ENCODE peak calls at places on chromosomes 16 and 17, in six cellular contexts. K is HepG2, W is GM12878, L is A549, H is K562, Q is upper lobe of left lung. A is an unnamed sample.

GRCh38 chr17:64006361-64007088 is 8.4 kb downstream of the PRR29 start:
- ATAC-seq in H (peak; percentile 92), W (no peak), Q (peak; percentile 54), K (peak; percentile 69), L (no peak), A (peak; percentile 64)

GRCh38 chr16:27522173-27522707 is 27.5 kb downstream of the GTF3C1 start:
- ATAC-seq in K (no peak), H (no peak), W (no peak), Q (no peak), L (no peak), A (no peak)

GRCh38 chr16:28478511-28479180 is 6.5 kb upstream of the NPIPB7 start:
- ATAC-seq in L (no peak), Q (no peak), K (no peak), H (no peak), W (no peak), A (no peak)

GRCh38 chr17:82736511-82737185 is 1.2 kb downstream of the FN3K start:
- ATAC-seq in Q (no peak), H (no peak), W (no peak), K (no peak), L (no peak), A (no peak)

GRCh38 chr16:66256919-66257318 is 109.6 kb upstream of the CDH5 start:
- ATAC-seq in H (no peak), Q (no peak), K (no peak), W (no peak), L (no peak), A (no peak)

GRCh38 chr16:10355589-10355988 is 30.3 kb upstream of the ATF7IP2 start:
- ATAC-seq in L (no peak), H (no peak), Q (peak; percentile 55), W (no peak), K (no peak), A (no peak)

GRCh38 chr17:27269978-27270377 is 23.9 kb upstream of the WSB1 start:
- ATAC-seq in Q (peak; percentile 88), K (no peak), W (no peak), H (no peak), L (no peak), A (no peak)

GRCh38 chr17:10631048-10631700 is 25.9 kb downstream of the MYH3 start:
- ATAC-seq in W (peak; percentile 29), Q (no peak), L (peak; percentile 91), K (peak; percentile 69), H (peak; percentile 78), A (no peak)

GRCh38 chr17:32828822-32829221 is 48.1 kb downstream of the MYO1D start:
- ATAC-seq in K (peak; percentile 48), L (peak; percentile 31), W (peak; percentile 16), H (peak; percentile 28), Q (no peak), A (no peak)

GRCh38 chr16:71919033-71919432 is 23.7 kb downstream of the IST1 start:
- ATAC-seq in H (no peak), Q (peak; percentile 77), W (peak; percentile 96), K (no peak), L (no peak), A (no peak)

GRCh38 chr16:749010-749409 is 8.2 kb upstream of the CIAO3 start:
- ATAC-seq in H (no peak), K (no peak), L (peak; percentile 35), Q (no peak), W (no peak), A (peak; percentile 39)

GRCh38 chr17:79664925-79665738 is 54.3 kb upstream of the RBFOX3 start:
- ATAC-seq in K (no peak), L (no peak), Q (peak; percentile 83), H (no peak), W (no peak), A (peak; percentile 87)

GRCh38 chr17:10198509-10199249 is at the start of gene GAS7:
- ATAC-seq in W (peak; percentile 77), Q (no peak), L (peak; percentile 76), H (no peak), K (no peak), A (peak; percentile 83)

GRCh38 chr16:24499193-24499814 is 40.1 kb upstream of the RBBP6 start:
- ATAC-seq in K (peak; percentile 80), L (peak; percentile 92), W (peak; percentile 71), Q (no peak), H (peak; percentile 96), A (no peak)

GRCh38 chr16:14502932-14503741 is 126.9 kb downstream of the PARN start:
- ATAC-seq in K (no peak), H (peak; percentile 74), Q (no peak), W (peak; percentile 85), L (peak; percentile 3), A (no peak)

GRCh38 chr17:74152591-74153455 is 50.7 kb upstream of the RPL38 start:
- ATAC-seq in H (no peak), K (no peak), W (no peak), Q (no peak), L (peak; percentile 20), A (no peak)

GRCh38 chr17:65696739-65697394 is 135.4 kb upstream of the AXIN2 start:
- ATAC-seq in L (no peak), K (no peak), H (no peak), W (no peak), Q (no peak), A (no peak)

GRCh38 chr17:50429793-50430192 is 3.8 kb downstream of the ACSF2 start:
- ATAC-seq in H (no peak), K (no peak), Q (no peak), W (no peak), L (no peak), A (no peak)

GRCh38 chr17:67974186-67974585 is 22.1 kb downstream of the C17orf58 start:
- ATAC-seq in H (no peak), K (no peak), L (no peak), Q (no peak), W (no peak), A (no peak)

GRCh38 chr16:28905800-28906372 is 19.2 kb downstream of the RABEP2 start:
- ATAC-seq in K (peak; percentile 3), W (no peak), L (no peak), H (no peak), Q (no peak), A (no peak)

DNA sequence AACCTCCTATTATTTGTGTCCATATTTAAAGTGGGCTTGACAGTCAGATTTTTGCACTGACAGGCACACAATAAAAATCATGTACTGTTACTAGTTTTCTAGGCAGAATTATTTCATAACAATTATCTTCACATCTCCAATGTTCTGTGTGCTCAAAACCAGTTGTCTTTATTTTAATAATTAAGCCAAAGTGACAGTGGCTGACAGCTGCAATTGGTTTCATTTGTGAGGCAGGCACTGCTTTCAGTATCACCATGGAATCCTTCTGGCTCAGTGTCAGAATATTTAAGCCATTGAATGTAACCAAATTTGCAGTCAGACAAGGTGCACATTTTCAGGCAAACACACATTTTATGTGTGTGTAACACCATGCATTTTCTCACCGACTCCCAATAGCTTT is 485.8 kb downstream of the KCNJ2 start:
- ATAC-seq in L (no peak), Q (no peak), W (no peak), H (no peak), K (no peak), A (no peak)
- TF ChIP-seq EP300 in L (no peak), Q (no peak), W (no peak), H (no peak), K (no peak), A (no peak)

DNA sequence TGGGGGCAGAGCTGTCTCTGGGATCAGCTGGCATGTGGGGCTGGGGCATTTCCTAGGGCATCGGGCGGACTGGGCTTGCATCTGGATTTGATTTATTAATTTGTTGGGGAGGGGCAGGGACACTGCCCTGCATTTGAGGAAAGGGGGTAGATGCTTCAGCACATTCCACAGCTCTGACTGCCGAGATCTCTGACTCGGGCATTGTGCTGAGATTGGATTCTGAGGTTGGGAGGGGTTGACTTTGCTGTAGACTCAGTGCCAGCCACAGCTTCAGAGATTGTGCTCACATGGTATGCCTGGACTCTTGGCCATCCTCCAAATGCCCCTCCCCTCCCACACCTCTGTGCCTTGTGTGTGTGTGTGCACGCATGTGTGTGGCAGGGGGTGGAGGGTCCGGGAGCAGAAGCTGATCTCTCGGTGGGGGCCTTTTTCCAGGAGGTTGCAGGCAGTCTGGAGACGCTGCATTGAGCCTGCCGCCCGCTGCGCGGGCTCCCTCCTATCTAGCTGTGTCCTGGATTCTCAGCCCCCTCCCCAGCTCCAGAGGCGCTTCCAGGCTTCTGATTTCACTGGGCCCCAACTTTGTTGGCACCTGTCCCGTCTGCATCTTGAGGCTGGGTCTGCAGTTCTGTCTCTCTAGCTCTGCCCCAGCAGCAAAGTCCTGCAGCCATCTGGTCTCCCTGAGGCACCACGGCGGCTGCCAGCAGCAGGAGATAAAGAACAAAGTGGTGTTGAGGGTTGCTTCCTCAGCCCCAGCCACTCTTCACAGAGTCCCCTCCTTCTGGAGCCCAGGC is 14.9 kb downstream of the IGFBP4 start:
- ATAC-seq in Q (no peak), K (peak; percentile 17), H (peak; percentile 22), L (peak; percentile 7), W (no peak), A (no peak)
- TF ChIP-seq EP300 in Q (no peak), K (no peak), H (no peak), L (no peak), W (no peak), A (no peak)

GRCh38 chr17:2401426-2402221 is 764 bp upstream of the MNT start:
- ATAC-seq in K (peak; percentile 57), W (peak; percentile 72), Q (peak; percentile 92), L (peak; percentile 64), H (peak; percentile 67), A (peak; percentile 68)
- TF ChIP-seq EP300 in K (no peak), W (no peak), Q (no peak), L (no peak), H (no peak), A (peak; percentile 24)

GRCh38 chr17:12666718-12667117 is 1.0 kb downstream of the MYOCD start:
- ATAC-seq in Q (no peak), L (peak; percentile 19), K (no peak), H (no peak), W (no peak), A (no peak)

GRCh38 chr17:12664894-12665262 is 812 bp upstream of the MYOCD start:
- ATAC-seq in H (no peak), L (no peak), W (no peak), K (no peak), Q (no peak), A (no peak)

GRCh38 chr17:12667299-12667958 is 1.7 kb downstream of the MYOCD start:
- ATAC-seq in Q (no peak), K (peak; percentile 67), L (peak; percentile 80), W (peak; percentile 67), H (peak; percentile 47), A (peak; percentile 72)

GRCh38 chr17:12664252-12664651 is 1.4 kb upstream of the MYOCD start:
- ATAC-seq in L (no peak), H (no peak), Q (no peak), K (no peak), W (no peak), A (no peak)

DNA sequence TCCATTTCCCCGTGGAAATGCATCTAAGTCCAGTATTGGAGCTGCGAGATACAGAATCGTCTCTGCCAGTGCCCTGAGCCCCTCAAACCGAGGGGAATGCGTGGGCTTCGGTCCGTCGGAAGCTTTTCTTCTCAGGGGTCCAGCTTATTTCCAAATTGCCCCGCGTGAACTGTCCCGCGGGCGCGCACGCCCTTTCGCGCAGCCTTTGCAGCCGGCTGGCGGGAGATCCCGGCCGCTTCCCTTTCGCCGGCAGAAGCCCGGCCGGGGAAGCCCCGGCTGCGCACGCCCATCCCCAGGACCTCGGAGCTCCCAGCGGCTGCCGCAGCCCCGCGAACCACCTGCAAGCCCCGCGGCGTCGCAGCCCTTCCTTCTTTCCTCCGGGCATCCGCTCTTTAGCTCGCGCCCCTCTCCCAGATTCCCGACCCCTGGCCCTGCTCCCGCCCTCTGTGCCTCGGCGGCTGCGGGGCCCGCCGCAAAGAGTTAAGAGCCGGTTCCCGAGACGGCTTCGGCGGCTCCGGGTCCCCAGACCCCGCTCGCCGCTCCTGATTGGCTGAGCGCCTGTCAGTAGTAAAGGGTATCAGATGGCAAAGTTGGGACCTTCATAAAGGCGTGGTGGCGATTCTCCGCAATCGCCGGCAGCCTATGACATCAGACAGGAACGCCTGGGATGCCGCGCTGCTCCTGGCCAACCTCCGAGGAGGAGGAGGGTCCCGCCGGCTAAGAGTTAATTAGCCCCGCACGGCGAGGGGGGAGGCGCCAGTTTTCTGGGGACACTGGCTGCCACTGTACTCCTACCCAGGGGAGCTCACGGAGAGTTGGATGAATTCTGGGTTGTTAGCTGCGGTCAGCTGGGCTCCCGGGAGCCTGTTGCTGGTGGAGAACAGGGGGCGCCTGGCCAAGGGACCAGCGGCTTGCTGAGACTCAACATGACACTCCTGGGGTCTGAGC is at the start of gene MYOCD:
- ATAC-seq in H (no peak), Q (no peak), L (peak; percentile 82), W (no peak), K (no peak), A (peak; percentile 63)
- TF ChIP-seq EP300 in H (no peak), Q (no peak), L (no peak), W (no peak), K (no peak), A (no peak)

A was measured in gastroesophageal sphincter.